ENCODE peak calls at places on chromosome 14, in nine cellular contexts. N, W, K, A, F, T, G, Q and U are unnamed samples. For H3K9me3, the result is how much of the 10 kb centered on the place peaks cover.

GRCh38 chr14:91027556-91027955 is 32.9 kb downstream of the RPS6KA5 start:
- DNase-seq in N (no peak), W (no peak), K (no peak), A (no peak), F (no peak), T (no peak), G (no peak), Q (no peak), U (no peak)

GRCh38 chr14:88919502-88919901 is 95.1 kb downstream of the TTC8 start:
- DNase-seq in N (no peak), W (peak), K (peak), A (no peak), F (no peak), T (no peak), G (no peak), Q (peak), U (no peak)

GRCh38 chr14:56491299-56492285 is 88.0 kb upstream of the TMEM260 start:
- DNase-seq in N (peak), W (peak), K (no peak), A (no peak), F (peak), T (no peak), G (no peak), Q (peak), U (no peak)

GRCh38 chr14:89771251-89771650 is 183.3 kb downstream of the EFCAB11 start:
- DNase-seq in N (peak), W (peak), K (no peak), A (no peak), F (no peak), T (no peak), G (no peak), Q (no peak), U (no peak)

GRCh38 chr14:63663428-63664142 is 21.9 kb upstream of the WDR89 start:
- DNase-seq in N (no peak), W (no peak), K (no peak), A (no peak), F (no peak), T (no peak), G (no peak), Q (no peak), U (no peak)

GRCh38 chr14:52610187-52610586 is 57.6 kb downstream of the GPR137C start:
- DNase-seq in N (no peak), W (no peak), K (no peak), A (no peak), F (no peak), T (no peak), G (no peak), Q (no peak), U (no peak)

GRCh38 chr14:69887740-69888657 is 8.8 kb downstream of the SMOC1 start:
- DNase-seq in N (peak), W (peak), K (no peak), A (no peak), F (no peak), T (no peak), G (no peak), Q (no peak), U (peak)

GRCh38 chr14:99884834-99885648 is 91.8 kb downstream of the EML1 start:
- DNase-seq in N (peak), W (peak), K (no peak), A (no peak), F (peak), T (no peak), G (no peak), Q (no peak), U (no peak)

GRCh38 chr14:33297565-33297964 is 358.9 kb downstream of the NPAS3 start:
- DNase-seq in N (no peak), W (no peak), K (no peak), A (no peak), F (no peak), T (no peak), G (no peak), Q (no peak), U (no peak)

GRCh38 chr14:34875031-34875922 is at the start of gene BAZ1A:
- DNase-seq in N (peak), W (peak), K (peak), A (peak), F (peak), T (peak), G (peak), Q (peak), U (peak)

GRCh38 chr14:26206640-26207039 is 391.2 kb downstream of the NOVA1 start:
- DNase-seq in N (no peak), W (no peak), K (no peak), A (no peak), F (no peak), T (no peak), G (no peak), Q (no peak), U (no peak)

GRCh38 chr14:29458547-29458946 is 469.1 kb downstream of the PRKD1 start:
- DNase-seq in N (no peak), W (no peak), K (no peak), A (no peak), F (no peak), T (no peak), G (no peak), Q (no peak), U (no peak)

GRCh38 chr14:100221419-100222218 is 17.3 kb upstream of the YY1 start:
- DNase-seq in N (peak), W (peak), K (peak), A (no peak), F (no peak), T (peak), G (peak), Q (peak), U (peak)

GRCh38 chr14:58118097-58118496 is 33.9 kb downstream of the ARMH4 start:
- DNase-seq in N (no peak), W (no peak), K (no peak), A (no peak), F (no peak), T (no peak), G (no peak), Q (no peak), U (no peak)

GRCh38 chr14:40985584-40985983 is 621.1 kb upstream of the LRFN5 start:
- DNase-seq in N (no peak), W (no peak), K (no peak), A (no peak), F (no peak), T (no peak), G (no peak), Q (no peak), U (no peak)

GRCh38 chr14:93073833-93074769 is 41.6 kb downstream of the ITPK1 start:
- DNase-seq in N (peak), W (peak), K (no peak), A (peak), F (no peak), T (peak), G (peak), Q (no peak), U (peak)

GRCh38 chr14:93619176-93619793 is 169.0 kb downstream of the PRIMA1 start:
- DNase-seq in N (peak), W (peak), K (no peak), A (no peak), F (peak), T (no peak), G (no peak), Q (peak), U (no peak)

GRCh38 chr14:97943619-97944018 is 1146.4 kb downstream of the VRK1 start:
- DNase-seq in N (no peak), W (no peak), K (no peak), A (no peak), F (no peak), T (no peak), G (no peak), Q (no peak), U (no peak)

GRCh38 chr14:104826197-104826857 is 25.4 kb downstream of the ZBTB42 start:
- DNase-seq in N (peak), W (peak), K (peak), A (peak), F (peak), T (peak), G (peak), Q (peak), U (peak)

GRCh38 chr14:71651228-71651627 is 281.0 kb upstream of the RGS6 start:
- DNase-seq in N (peak), W (peak), K (no peak), A (no peak), F (no peak), T (no peak), G (no peak), Q (no peak), U (no peak)

GRCh38 chr14:61076531-61076930 is 95.5 kb downstream of the SLC38A6 start:
- DNase-seq in N (peak), W (no peak), K (no peak), A (no peak), F (no peak), T (no peak), G (no peak), Q (no peak), U (no peak)

GRCh38 chr14:87312138-87312537 is 680.8 kb downstream of the GALC start:
- DNase-seq in N (no peak), W (no peak), K (no peak), A (no peak), F (no peak), T (no peak), G (no peak), Q (no peak), U (no peak)

GRCh38 chr14:52314521-52315354 is 626 bp downstream of the PTGER2 start:
- DNase-seq in N (no peak), W (peak), K (peak), A (peak), F (peak), T (no peak), G (peak), Q (peak), U (peak)

GRCh38 chr14:65107200-65107599 is 4.9 kb upstream of the MAX start:
- DNase-seq in N (no peak), W (no peak), K (no peak), A (no peak), F (no peak), T (no peak), G (no peak), Q (no peak), U (no peak)

GRCh38 chr14:79540394-79540793 is 670.9 kb downstream of the DIO2 start:
- DNase-seq in N (no peak), W (no peak), K (no peak), A (no peak), F (no peak), T (no peak), G (no peak), Q (no peak), U (no peak)

GRCh38 chr14:59359451-59360124 is 105.6 kb downstream of the GPR135 start:
- DNase-seq in N (no peak), W (no peak), K (no peak), A (no peak), F (no peak), T (no peak), G (no peak), Q (no peak), U (no peak)

GRCh38 chr14:24331731-24332093 is 3.2 kb downstream of the ADCY4 start:
- DNase-seq in N (no peak), W (no peak), K (peak), A (no peak), F (no peak), T (no peak), G (peak), Q (no peak), U (peak)

GRCh38 chr14:52363969-52364368 is 49.9 kb downstream of the PTGER2 start:
- DNase-seq in N (no peak), W (no peak), K (no peak), A (no peak), F (no peak), T (no peak), G (no peak), Q (no peak), U (no peak)

GRCh38 chr14:65302571-65303184 is 109.9 kb upstream of the FUT8 start:
- DNase-seq in N (no peak), W (no peak), K (no peak), A (no peak), F (no peak), T (no peak), G (no peak), Q (peak), U (no peak)

GRCh38 chr14:70416717-70417349 is at the start of gene SYNJ2BP:
- DNase-seq in N (peak), W (peak), K (peak), A (peak), F (peak), T (peak), G (peak), Q (peak), U (peak)

GRCh38 chr14:93970589-93970966 is 5.8 kb downstream of the ASB2 start:
- DNase-seq in N (no peak), W (peak), K (peak), A (no peak), F (peak), T (no peak), G (peak), Q (no peak), U (no peak)

GRCh38 chr14:89425931-89426330 is 8.9 kb upstream of the FOXN3 start:
- DNase-seq in N (peak), W (peak), K (no peak), A (no peak), F (no peak), T (no peak), G (no peak), Q (no peak), U (no peak)

GRCh38 chr14:76268013-76268376 is 107.9 kb upstream of the ESRRB start:
- DNase-seq in N (no peak), W (no peak), K (no peak), A (no peak), F (no peak), T (no peak), G (no peak), Q (no peak), U (no peak)
- TF ChIP-seq CTCF in N (no peak), W (no peak), K (no peak), A (no peak), F (no peak), T (no peak), G (no peak), Q (no peak), U (no peak)

DNA sequence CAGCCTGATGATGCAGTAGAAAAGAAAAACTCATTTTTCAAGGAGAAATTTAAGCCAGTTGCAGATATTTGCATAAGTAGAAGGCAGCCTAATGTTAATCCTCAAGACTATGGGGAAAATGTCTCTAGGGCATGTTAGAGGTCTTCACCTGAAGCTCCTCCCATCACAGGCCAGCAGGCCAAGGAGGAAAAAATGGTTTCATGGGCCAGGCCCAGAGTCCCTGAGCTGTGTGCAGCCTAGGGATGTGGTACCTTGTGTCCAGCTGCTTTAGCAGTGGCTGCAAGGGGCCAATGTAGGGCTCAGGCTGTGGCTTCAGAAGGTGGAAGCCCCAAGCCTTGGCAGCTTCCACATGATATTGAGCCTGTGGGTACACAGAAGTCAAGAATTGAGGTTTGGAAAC is 1946.7 kb upstream of the FLRT2 start:
- DNase-seq in N (no peak), W (no peak), K (no peak), A (no peak), F (no peak), T (no peak), G (no peak), Q (no peak), U (no peak)
- H3K9me3 ChIP-seq in N (under half), W (under half), K (under half), A (under half), F (under half), T (under half), G (under half), Q (under half), U (under half)

GRCh38 chr14:50308363-50308762 is 3.7 kb downstream of the L2HGDH start:
- DNase-seq in N (peak), W (no peak), K (no peak), A (no peak), F (no peak), T (no peak), G (no peak), Q (no peak), U (no peak)

GRCh38 chr14:50312734-50313054 is 570 bp downstream of the DMAC2L start:
- DNase-seq in N (peak), W (no peak), K (no peak), A (no peak), F (no peak), T (no peak), G (no peak), Q (no peak), U (no peak)

GRCh38 chr14:50310445-50310844 is 1.6 kb downstream of the L2HGDH start:
- DNase-seq in N (no peak), W (no peak), K (no peak), A (no peak), F (no peak), T (no peak), G (no peak), Q (no peak), U (no peak)

GRCh38 chr14:50311974-50312733 is at the start of the genes DMAC2L and L2HGDH:
- DNase-seq in N (peak), W (peak), K (peak), A (peak), F (peak), T (peak), G (peak), Q (peak), U (peak)

GRCh38 chr14:50311337-50311973 is 574 bp downstream of the L2HGDH start:
- DNase-seq in N (peak), W (no peak), K (no peak), A (no peak), F (peak), T (no peak), G (no peak), Q (peak), U (no peak)
- TF ChIP-seq CTCF in N (peak), W (peak), K (no peak), A (no peak), F (peak), T (no peak), G (no peak), Q (peak), U (peak)

DNA sequence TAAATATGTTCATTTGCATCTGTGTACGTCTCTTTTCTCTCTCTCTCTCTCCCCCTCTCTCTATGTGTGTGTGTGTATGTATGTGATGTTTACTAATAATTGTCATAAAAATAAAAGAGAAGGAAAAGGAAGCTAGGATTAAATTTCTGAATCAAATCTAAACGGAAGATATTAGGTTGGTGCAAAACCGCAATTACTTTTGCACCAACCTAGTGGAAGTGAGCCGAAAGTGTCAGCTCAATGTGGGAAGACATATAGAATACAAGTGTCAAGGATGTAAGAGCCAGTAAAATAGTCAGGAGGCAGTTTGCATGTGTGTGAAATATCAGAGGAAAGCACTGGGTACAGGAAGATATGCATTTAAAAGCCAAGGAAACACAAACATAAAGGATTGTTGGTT is 18.5 kb upstream of the OR4K17 start:
- DNase-seq in N (no peak), W (no peak), K (no peak), A (no peak), F (no peak), T (no peak), G (no peak), Q (no peak), U (no peak)
- H3K9me3 ChIP-seq in N (under half), W (under half), K (under half), A (under half), F (under half), T (under half), G (under half), Q (under half), U (under half)

GRCh38 chr14:50012644-50013043 is 103.7 kb downstream of the VCPKMT start:
- DNase-seq in N (peak), W (peak), K (no peak), A (no peak), F (no peak), T (no peak), G (no peak), Q (no peak), U (no peak)

GRCh38 chr14:50013198-50013918 is 103.0 kb downstream of the VCPKMT start:
- DNase-seq in N (no peak), W (peak), K (no peak), A (no peak), F (no peak), T (no peak), G (no peak), Q (peak), U (no peak)

GRCh38 chr14:50015708-50016107 is 100.7 kb downstream of the VCPKMT start:
- DNase-seq in N (no peak), W (no peak), K (no peak), A (no peak), F (no peak), T (no peak), G (no peak), Q (no peak), U (no peak)

GRCh38 chr14:50014809-50015208 is 101.6 kb downstream of the VCPKMT start:
- DNase-seq in N (no peak), W (no peak), K (no peak), A (no peak), F (no peak), T (no peak), G (no peak), Q (no peak), U (no peak)

GRCh38 chr14:50013934-50014333 is 102.4 kb downstream of the VCPKMT start:
- DNase-seq in N (no peak), W (no peak), K (no peak), A (no peak), F (no peak), T (no peak), G (no peak), Q (no peak), U (no peak)
- TF ChIP-seq CTCF in N (no peak), W (no peak), K (no peak), A (no peak), F (no peak), T (no peak), G (no peak), Q (no peak), U (no peak)

DNA sequence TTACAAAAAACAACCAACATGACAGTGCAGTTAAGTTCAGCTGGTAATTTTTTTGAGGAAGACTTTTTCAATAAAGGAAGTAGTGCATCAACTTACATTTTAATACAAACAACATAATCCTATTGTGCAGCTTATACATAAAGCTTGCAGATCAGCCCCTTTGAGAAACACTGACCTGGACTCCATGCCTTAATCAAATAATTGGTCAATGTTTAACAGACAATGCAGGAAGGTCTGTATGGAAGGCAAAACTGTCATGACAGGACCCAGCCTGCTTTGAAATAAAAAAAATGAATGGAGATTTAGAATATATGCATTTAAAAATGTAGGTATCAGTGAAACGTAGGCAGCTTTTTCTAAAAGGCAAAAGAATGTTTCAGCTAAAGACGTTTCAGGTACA is 321.7 kb upstream of the RPL10L start:
- DNase-seq in N (no peak), W (no peak), K (no peak), A (no peak), F (no peak), T (no peak), G (no peak), Q (no peak), U (no peak)
- H3K9me3 ChIP-seq in N (under half), W (under half), K (under half), A (under half), F (under half), T (under half), G (under half), Q (under half), U (under half)

DNA sequence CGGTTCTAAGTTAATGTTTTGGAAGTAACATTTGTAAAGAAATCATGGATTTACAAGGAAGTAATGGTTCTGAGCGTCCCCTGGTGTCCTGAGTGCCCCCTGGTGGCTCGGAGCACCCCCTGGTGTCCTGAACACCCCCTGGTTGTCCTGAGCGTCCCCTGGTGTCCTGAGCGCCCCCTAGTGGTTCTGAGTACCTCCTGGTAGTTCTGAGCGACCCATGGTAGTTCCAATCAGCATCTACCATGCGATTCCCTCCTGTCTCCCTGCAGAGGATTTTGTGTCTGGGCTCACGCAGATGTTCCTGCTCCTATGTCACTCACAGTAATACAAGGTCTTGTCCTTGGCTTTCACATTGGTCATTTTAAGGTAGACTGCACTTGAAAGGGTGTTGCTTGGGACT is 1352.9 kb downstream of the TMEM121 start:
- DNase-seq in N (no peak), W (peak), K (peak), A (no peak), F (peak), T (no peak), G (peak), Q (peak), U (no peak)
- TF ChIP-seq CTCF in N (no peak), W (peak), K (peak), A (no peak), F (peak), T (no peak), G (peak), Q (peak), U (peak)